ENCODE peak calls at places on chromosomes 3 and 15, in ten cellular contexts. Q is kidney; W is esophagus squamous epithelium; Z is tibial artery; V is H9; R is mesendoderm; K is mammary epithelial cell; A is iPS DF 6.9; T is sigmoid colon; L is CD8-positive, alpha-beta memory T cell. I is an unnamed sample. For H3K4me1, the result is how much of the 10 kb centered on the place peaks cover.

GRCh38 chr3:25724948-25725645 is 58.1 kb downstream of the NGLY1 start:
- DNase-seq in V (no peak), T (no peak), L (no peak), Z (no peak), R (no peak), Q (no peak), W (no peak), K (peak), A (no peak), I (no peak)

GRCh38 chr3:149247929-149248691 is 26.5 kb upstream of the CP start:
- DNase-seq in Z (no peak), R (peak), Q (no peak), V (no peak), A (no peak), W (no peak), T (no peak), L (no peak), K (peak), I (no peak)

GRCh38 chr15:90860942-90861675 is 7.3 kb upstream of the FURIN start:
- DNase-seq in L (no peak), Q (no peak), A (no peak), Z (no peak), R (no peak), W (no peak), V (no peak), K (no peak), T (no peak), I (no peak)

GRCh38 chr15:57481038-57481705 is 104.9 kb downstream of the CGNL1 start:
- DNase-seq in Q (no peak), L (no peak), V (no peak), R (no peak), K (peak), A (no peak), T (no peak), Z (no peak), W (no peak), I (no peak)

GRCh38 chr15:83215306-83215705 is 7.7 kb upstream of the HDGFL3 start:
- DNase-seq in L (no peak), A (no peak), T (no peak), V (no peak), K (no peak), R (no peak), Q (no peak), Z (no peak), W (no peak), I (no peak)

GRCh38 chr3:123743121-123743520 is 141.0 kb downstream of the MYLK start:
- DNase-seq in L (no peak), T (no peak), V (no peak), Z (no peak), R (no peak), W (no peak), K (no peak), A (no peak), Q (no peak), I (no peak)

GRCh38 chr3:179018808-179019207 is 52.8 kb downstream of the ZMAT3 start:
- DNase-seq in Q (no peak), R (no peak), L (no peak), T (no peak), A (no peak), W (no peak), Z (no peak), V (no peak), K (no peak), I (no peak)

GRCh38 chr15:74132681-74133070 is 2.3 kb downstream of the ISLR2 start:
- DNase-seq in A (no peak), K (no peak), Z (no peak), V (peak), T (no peak), W (no peak), Q (no peak), L (no peak), R (peak), I (no peak)

GRCh38 chr3:194598771-194599557 is 34.3 kb downstream of the TMEM44 start:
- DNase-seq in R (no peak), Q (peak), A (no peak), T (no peak), L (no peak), V (no peak), W (no peak), Z (no peak), K (no peak), I (no peak)

GRCh38 chr3:24686764-24687163 is 192.1 kb upstream of the THRB start:
- DNase-seq in A (no peak), W (no peak), R (no peak), V (no peak), L (no peak), Q (no peak), T (no peak), K (peak), Z (no peak), I (no peak)

GRCh38 chr3:99640214-99640851 is 1.9 kb downstream of the COL8A1 start:
- DNase-seq in A (no peak), W (no peak), V (no peak), R (no peak), T (no peak), L (no peak), Z (no peak), K (no peak), Q (no peak), I (no peak)

GRCh38 chr15:27570746-27571145 is 528.4 kb downstream of the OCA2 start:
- DNase-seq in A (no peak), R (no peak), K (no peak), L (no peak), Z (no peak), Q (no peak), T (no peak), V (no peak), W (no peak), I (no peak)

GRCh38 chr3:46662771-46663551 is 30.5 kb downstream of the ALS2CL start:
- DNase-seq in A (no peak), W (no peak), K (no peak), L (no peak), R (no peak), V (no peak), Z (no peak), T (peak), Q (peak), I (no peak)

GRCh38 chr15:90879730-90880366 is 4.5 kb upstream of the FES start:
- DNase-seq in T (no peak), L (no peak), R (no peak), V (no peak), Z (peak), Q (no peak), A (no peak), W (no peak), K (no peak), I (no peak)

GRCh38 chr3:12180218-12180617 is 21.5 kb upstream of the TIMP4 start:
- DNase-seq in V (no peak), T (no peak), L (no peak), Z (peak), Q (peak), A (no peak), R (peak), K (peak), W (no peak), I (no peak)

GRCh38 chr3:12177131-12177530 is 18.4 kb upstream of the TIMP4 start:
- DNase-seq in T (no peak), V (no peak), Z (no peak), R (no peak), A (no peak), Q (no peak), W (no peak), L (no peak), K (no peak), I (no peak)

GRCh38 chr3:12179441-12179840 is 20.7 kb upstream of the TIMP4 start:
- DNase-seq in K (no peak), T (no peak), L (no peak), V (no peak), Q (no peak), A (no peak), W (no peak), Z (no peak), R (no peak), I (no peak)

GRCh38 chr3:12175844-12176453 is 17.2 kb upstream of the TIMP4 start:
- DNase-seq in L (no peak), A (peak), K (no peak), Q (no peak), T (peak), V (peak), Z (peak), R (peak), W (no peak), I (no peak)

GRCh38 chr3:12178091-12178820 is 19.5 kb upstream of the TIMP4 start:
- DNase-seq in T (peak), Z (peak), K (no peak), Q (peak), W (no peak), A (no peak), R (peak), L (no peak), V (no peak), I (no peak)
- H3K4me1 ChIP-seq in T (under half), Z (under half), K (under half), Q (under half), W (under half), A (under half), R (under half), L (under half), V (under half), I (under half)

GRCh38 chr3:140203510-140203909 is 268.5 kb downstream of the CLSTN2 start:
- DNase-seq in Z (no peak), V (no peak), R (peak), A (no peak), T (no peak), L (no peak), K (no peak), W (no peak), Q (no peak), I (no peak)
- H3K4me1 ChIP-seq in Z (under half), V (under half), R (under half), A (under half), T (under half), L (under half), K (under half), W (under half), Q (under half), I (under half)

GRCh38 chr3:183857863-183858262 is 26.8 kb downstream of the PARL start:
- DNase-seq in T (no peak), Z (no peak), R (no peak), W (no peak), A (no peak), K (no peak), Q (no peak), L (no peak), V (no peak), I (no peak)
- H3K4me1 ChIP-seq in T (under half), Z (under half), R (under half), W (under half), A (under half), K (under half), Q (under half), L (under half), V (under half), I (under half)

DNA sequence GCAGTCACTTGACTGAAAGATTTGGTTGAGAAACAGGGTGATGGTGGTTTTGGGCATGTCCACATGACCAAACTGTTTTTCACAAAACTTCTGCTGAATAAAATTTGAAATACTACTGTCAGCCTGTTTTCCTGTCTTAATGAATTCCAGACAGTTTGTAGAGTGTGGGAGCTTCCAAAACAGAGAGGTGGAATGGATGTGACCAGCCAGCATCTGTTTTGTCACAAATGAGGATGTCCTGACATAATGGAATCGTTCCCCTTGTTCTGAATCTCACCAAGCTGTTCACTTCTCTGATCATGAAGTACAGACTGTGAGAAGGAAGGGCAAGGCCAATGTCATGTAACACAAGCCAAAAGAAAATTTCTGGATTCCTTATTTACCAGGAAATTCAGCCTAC is 11.9 kb downstream of the MITF start:
- DNase-seq in T (no peak), V (no peak), R (no peak), Q (no peak), K (no peak), Z (no peak), L (no peak), A (no peak), W (no peak), I (no peak)
- H3K4me1 ChIP-seq in T (half or more), V (under half), R (under half), Q (under half), K (under half), Z (under half), L (under half), A (under half), W (under half), I (under half)

GRCh38 chr3:152374260-152374990 is 105.7 kb downstream of the MBNL1 start:
- DNase-seq in K (no peak), W (no peak), L (no peak), A (no peak), R (no peak), V (no peak), Z (no peak), Q (no peak), T (no peak), I (no peak)
- H3K4me1 ChIP-seq in K (under half), W (under half), L (half or more), A (under half), R (under half), V (under half), Z (under half), Q (under half), T (under half), I (under half)

GRCh38 chr3:132539681-132540080 is 57.4 kb upstream of the ACKR4 start:
- DNase-seq in L (no peak), R (no peak), V (no peak), W (no peak), T (no peak), A (no peak), Z (no peak), Q (no peak), K (no peak), I (no peak)
- H3K4me1 ChIP-seq in L (under half), R (under half), V (under half), W (under half), T (under half), A (under half), Z (under half), Q (under half), K (under half), I (under half)

DNA sequence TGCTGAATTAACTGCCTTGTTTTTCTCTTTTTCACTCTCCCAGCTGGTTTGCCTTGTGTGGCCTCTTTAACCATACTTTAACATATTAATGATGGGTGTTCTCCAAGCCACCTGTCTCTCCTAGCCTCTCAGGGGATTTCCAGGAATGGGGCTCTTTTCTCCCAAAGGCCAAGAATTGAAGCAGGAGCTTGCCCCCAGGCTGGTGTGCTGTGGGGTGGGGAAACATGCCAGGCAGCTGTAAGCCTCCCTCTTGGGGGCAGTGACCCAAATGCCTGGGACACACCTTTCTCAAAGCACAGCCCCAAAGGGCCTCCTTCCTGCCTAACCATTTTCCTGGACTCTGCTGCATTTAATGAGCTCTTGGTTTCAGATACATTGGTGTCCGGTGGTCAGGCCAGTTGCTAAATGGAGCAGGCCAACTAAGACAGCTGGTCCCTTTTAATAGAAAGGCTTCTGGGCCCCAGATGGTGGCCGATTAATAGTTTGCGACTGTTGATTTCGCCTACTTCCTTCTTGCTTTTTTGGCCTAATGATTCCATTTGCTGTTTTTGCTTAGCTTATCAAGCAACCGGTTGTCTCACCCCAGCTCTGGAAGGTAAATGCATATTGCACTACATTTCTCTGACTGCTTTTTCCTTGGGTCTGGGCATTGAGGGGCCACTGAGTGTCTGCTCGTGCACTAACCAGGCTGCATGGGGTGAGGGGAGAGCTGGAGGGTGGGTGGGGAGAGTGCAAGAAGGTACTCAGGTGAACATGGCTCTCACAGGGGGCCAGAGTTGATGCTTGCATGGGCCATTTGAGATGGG is 5.8 kb downstream of the ALPK3 start:
- DNase-seq in Z (peak), W (no peak), A (no peak), R (no peak), T (peak), L (no peak), K (no peak), V (no peak), Q (no peak), I (no peak)
- H3K4me1 ChIP-seq in Z (half or more), W (under half), A (under half), R (under half), T (half or more), L (under half), K (under half), V (under half), Q (half or more), I (under half)

GRCh38 chr15:63374686-63375520 is 6.7 kb downstream of the CA12 start:
- DNase-seq in W (no peak), R (no peak), V (no peak), T (no peak), K (peak), Z (peak), Q (no peak), L (no peak), A (no peak), I (no peak)

GRCh38 chr15:63373866-63374548 is 7.6 kb downstream of the CA12 start:
- DNase-seq in R (no peak), W (no peak), V (no peak), L (no peak), T (no peak), K (no peak), Z (no peak), A (no peak), Q (no peak), I (no peak)

GRCh38 chr15:63372018-63372705 is 9.5 kb downstream of the CA12 start:
- DNase-seq in L (no peak), W (no peak), A (no peak), T (peak), Q (no peak), R (no peak), K (peak), V (no peak), Z (peak), I (no peak)

GRCh38 chr15:63372753-63373152 is 8.9 kb downstream of the CA12 start:
- DNase-seq in Q (no peak), V (no peak), W (no peak), A (no peak), L (no peak), Z (no peak), T (peak), R (no peak), K (no peak), I (no peak)

DNA sequence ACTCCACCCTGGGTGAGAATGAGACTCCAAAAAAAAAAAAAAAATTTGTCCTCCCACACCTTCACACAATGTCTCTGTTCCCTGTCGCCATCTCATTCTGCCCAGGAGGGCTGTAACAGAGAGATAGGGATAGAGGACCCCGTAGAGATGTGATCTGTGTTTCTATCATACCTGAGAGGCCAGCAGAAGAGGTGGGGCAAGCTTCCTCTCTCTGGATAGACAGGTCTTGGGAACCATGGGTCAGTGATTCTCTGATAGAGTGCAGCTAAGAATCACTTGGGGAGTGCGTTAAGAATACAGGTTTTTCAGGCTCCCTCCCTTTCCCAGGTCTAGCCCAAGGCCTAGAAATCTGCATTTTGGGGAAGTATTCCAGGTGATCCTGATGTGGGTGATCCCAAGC is 8.3 kb downstream of the CA12 start:
- DNase-seq in R (no peak), A (no peak), Z (no peak), K (no peak), Q (no peak), V (no peak), W (no peak), L (no peak), T (no peak), I (no peak)
- H3K4me1 ChIP-seq in R (under half), A (under half), Z (under half), K (half or more), Q (under half), V (under half), W (half or more), L (under half), T (under half), I (under half)

GRCh38 chr3:13045245-13045903 is 27.9 kb downstream of the IQSEC1 start:
- DNase-seq in L (no peak), W (no peak), K (no peak), Q (peak), Z (no peak), A (no peak), V (no peak), R (no peak), T (no peak), I (no peak)
- H3K4me1 ChIP-seq in L (under half), W (under half), K (under half), Q (under half), Z (under half), A (under half), V (under half), R (under half), T (under half), I (under half)